ENCODE peak calls at places on chromosomes 1 and 21, in seven cellular contexts. L is Daoy; M is HuH-7.5; K is fibroblast of villous mesenchyme; H is stimulated activated naive CD4-positive, alpha-beta T cell; U is activated CD4-positive, alpha-beta T cell treated with anti-CD3 and anti-CD28 coated beads, Interleukin-2, amount 50 U/mL, for 24 hours; E is stimulated activated CD8-positive, alpha-beta memory T cell treated with anti-CD3 and anti-CD28 coated beads, Interleukin-4, amount 100 ng/mL, for 1 hour. C is an unnamed sample.

GRCh38 chr1:55399385-55399784 is 184.2 kb upstream of the USP24 start:
- DNase-seq in U (no peak), K (no peak), E (no peak), H (no peak), M (no peak), L (no peak), C (no peak)

GRCh38 chr1:151371340-151371739 is 1.2 kb downstream of the SELENBP1 start:
- DNase-seq in K (peak), E (no peak), U (no peak), H (no peak), M (no peak), L (no peak), C (peak)

GRCh38 chr1:44294588-44295007 is 60.5 kb downstream of the ERI3 start:
- DNase-seq in E (no peak), M (peak), H (no peak), K (peak), U (no peak), L (peak), C (peak)

GRCh38 chr1:51313961-51314777 is 16.2 kb downstream of the TTC39A start:
- DNase-seq in L (peak), K (peak), E (no peak), U (no peak), H (no peak), M (no peak), C (peak)

GRCh38 chr1:3807769-3808168 is 11.5 kb upstream of the LRRC47 start:
- DNase-seq in M (no peak), U (no peak), K (no peak), H (no peak), E (no peak), L (no peak), C (no peak)

GRCh38 chr21:32978346-32979270 is 47.1 kb upstream of the OLIG2 start:
- DNase-seq in E (no peak), U (no peak), M (no peak), L (no peak), K (no peak), H (no peak), C (no peak)

GRCh38 chr1:221886311-221887090 is 144.6 kb upstream of the DUSP10 start:
- DNase-seq in L (peak), K (no peak), E (no peak), M (no peak), H (no peak), U (no peak), C (no peak)

GRCh38 chr1:34858901-34859441 is 578 bp downstream of the SMIM12 start:
- DNase-seq in U (peak), K (peak), E (no peak), L (peak), H (peak), M (no peak), C (no peak)

GRCh38 chr1:161198877-161199431 is at the start of gene ADAMTS4:
- DNase-seq in K (peak), E (no peak), H (no peak), M (no peak), U (no peak), L (peak), C (no peak)

GRCh38 chr1:155893389-155894142 is 17.6 kb downstream of the RIT1 start:
- DNase-seq in L (peak), E (no peak), M (peak), H (peak), U (no peak), K (peak), C (peak)

C was measured in NCI-H226.